ENCODE peak calls at places on chromosomes 5 and 9, in five cellular contexts. One of them, this sample, is unnamed.
A peak's percentile ranks its signal among the peaks of the same experiment; 100 is the strongest.

GRCh38 chr9:89743216-89743575 is 138.4 kb downstream of the GADD45G start:
- DNase-seq in WERI-Rb-1: no peak
- DNase-seq in heart right ventricle: no peak
- DNase-seq in MM.1S: peak; percentile 90
- DNase-seq in lung: no peak
- DNase-seq in this sample: no peak

GRCh38 chr5:27191786-27192505 is 153.6 kb upstream of the CDH9 start:
- DNase-seq in WERI-Rb-1: no peak
- DNase-seq in heart right ventricle: no peak
- DNase-seq in MM.1S: no peak
- DNase-seq in lung: no peak
- DNase-seq in this sample: no peak

GRCh38 chr5:71877511-71877910 is 158.4 kb downstream of the CARTPT start:
- DNase-seq in WERI-Rb-1: no peak
- DNase-seq in heart right ventricle: no peak
- DNase-seq in MM.1S: no peak
- DNase-seq in lung: no peak
- DNase-seq in this sample: no peak

GRCh38 chr5:141617128-141617527 is 1.7 kb downstream of the DIAPH1 start:
- DNase-seq in WERI-Rb-1: no peak
- DNase-seq in heart right ventricle: no peak
- DNase-seq in MM.1S: no peak
- DNase-seq in lung: no peak
- DNase-seq in this sample: no peak

GRCh38 chr5:176881816-176882565 is 17.2 kb downstream of the HK3 start:
- DNase-seq in WERI-Rb-1: no peak
- DNase-seq in heart right ventricle: no peak
- DNase-seq in MM.1S: no peak
- DNase-seq in lung: no peak
- DNase-seq in this sample: no peak

GRCh38 chr5:146893991-146894390 is 15.4 kb upstream of the PPP2R2B start:
- DNase-seq in WERI-Rb-1: no peak
- DNase-seq in heart right ventricle: no peak
- DNase-seq in MM.1S: no peak
- DNase-seq in lung: no peak
- DNase-seq in this sample: no peak

GRCh38 chr9:89899476-89900047 is 294.8 kb downstream of the GADD45G start:
- DNase-seq in WERI-Rb-1: no peak
- DNase-seq in heart right ventricle: no peak
- DNase-seq in MM.1S: no peak
- DNase-seq in lung: no peak
- DNase-seq in this sample: no peak

GRCh38 chr9:121369595-121370265 is at the start of gene STOM:
- DNase-seq in WERI-Rb-1: no peak
- DNase-seq in heart right ventricle: peak; percentile 93
- DNase-seq in MM.1S: peak; percentile 42
- DNase-seq in lung: peak; percentile 86
- DNase-seq in this sample: peak; percentile 56

GRCh38 chr9:100515578-100516494 is 42.9 kb downstream of the TMEFF1 start:
- DNase-seq in WERI-Rb-1: no peak
- DNase-seq in heart right ventricle: no peak
- DNase-seq in MM.1S: peak; percentile 38
- DNase-seq in lung: no peak
- DNase-seq in this sample: no peak

GRCh38 chr9:35792826-35793225 is 1.4 kb downstream of the NPR2 start:
- DNase-seq in WERI-Rb-1: no peak
- DNase-seq in heart right ventricle: no peak
- DNase-seq in MM.1S: no peak
- DNase-seq in lung: no peak
- DNase-seq in this sample: no peak

GRCh38 chr9:35790385-35791291 is 753 bp upstream of the NPR2 start:
- DNase-seq in WERI-Rb-1: peak; percentile 88
- DNase-seq in heart right ventricle: peak; percentile 83
- DNase-seq in MM.1S: peak; percentile 66
- DNase-seq in lung: peak; percentile 74
- DNase-seq in this sample: peak; percentile 21

GRCh38 chr9:35791321-35791921 is at the start of gene NPR2:
- DNase-seq in WERI-Rb-1: no peak
- DNase-seq in heart right ventricle: peak; percentile 30
- DNase-seq in MM.1S: no peak
- DNase-seq in lung: no peak
- DNase-seq in this sample: no peak

GRCh38 chr9:35793461-35793860 is 2.1 kb downstream of the NPR2 start:
- DNase-seq in WERI-Rb-1: peak; percentile 70
- DNase-seq in heart right ventricle: no peak
- DNase-seq in MM.1S: no peak
- DNase-seq in lung: no peak
- DNase-seq in this sample: no peak

DNA sequence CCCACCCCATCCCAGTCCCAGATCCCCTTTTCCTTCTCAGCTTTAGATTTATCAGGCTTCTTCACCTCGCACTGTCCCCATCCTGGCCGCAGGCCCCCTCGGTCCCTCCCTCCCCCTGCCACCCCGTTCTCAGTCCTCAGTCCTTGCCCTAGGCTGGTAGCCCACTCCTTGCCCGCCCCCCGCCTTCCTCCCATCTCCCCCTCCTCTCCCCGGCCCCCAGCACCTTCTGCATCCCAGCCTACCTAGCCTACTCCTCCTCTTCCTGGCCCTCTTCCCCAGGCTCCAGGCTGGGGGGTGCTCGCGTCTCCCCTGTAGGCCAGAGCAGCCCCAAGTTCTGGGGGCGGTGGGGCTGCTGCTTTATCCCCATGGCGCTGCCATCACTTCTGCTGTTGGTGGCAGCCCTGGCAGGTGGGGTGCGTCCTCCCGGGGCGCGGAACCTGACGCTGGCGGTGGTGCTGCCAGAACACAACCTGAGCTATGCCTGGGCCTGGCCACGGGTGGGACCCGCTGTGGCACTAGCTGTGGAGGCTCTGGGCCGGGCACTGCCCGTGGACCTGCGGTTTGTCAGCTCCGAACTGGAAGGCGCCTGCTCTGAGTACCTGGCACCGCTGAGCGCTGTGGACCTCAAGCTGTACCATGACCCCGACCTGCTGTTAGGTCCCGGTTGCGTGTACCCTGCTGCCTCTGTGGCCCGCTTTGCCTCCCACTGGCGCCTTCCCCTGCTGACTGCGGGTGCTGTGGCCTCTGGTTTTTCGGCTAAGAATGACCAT is 838 bp downstream of the NPR2 start:
- DNase-seq in WERI-Rb-1: no peak
- DNase-seq in heart right ventricle: no peak
- DNase-seq in MM.1S: no peak
- DNase-seq in lung: no peak
- DNase-seq in this sample: no peak
- H3K27ac ChIP-seq in WERI-Rb-1: peak overlapping the region; percentile 24
- H3K27ac ChIP-seq in heart right ventricle: peak overlapping the region; percentile 90
- H3K27ac ChIP-seq in MM.1S: no peak overlapping the region
- H3K27ac ChIP-seq in lung: no peak overlapping the region
- H3K27ac ChIP-seq in this sample: no peak overlapping the region

GRCh38 chr5:151565971-151566370 is 25.2 kb downstream of the FAT2 start:
- DNase-seq in WERI-Rb-1: no peak
- DNase-seq in heart right ventricle: no peak
- DNase-seq in MM.1S: no peak
- DNase-seq in lung: no peak
- DNase-seq in this sample: no peak
- H3K27me3 ChIP-seq in WERI-Rb-1: peaks cover 12% of the 10 kb centered on the region
- H3K27me3 ChIP-seq in heart right ventricle: no peaks in the 10 kb centered on the region
- H3K27me3 ChIP-seq in MM.1S: no peaks in the 10 kb centered on the region
- H3K27me3 ChIP-seq in lung: no peaks in the 10 kb centered on the region
- H3K27me3 ChIP-seq in this sample: no peaks in the 10 kb centered on the region

GRCh38 chr5:149143470-149143869 is 2.2 kb downstream of the ABLIM3 start:
- DNase-seq in WERI-Rb-1: no peak
- DNase-seq in heart right ventricle: peak; percentile 50
- DNase-seq in MM.1S: no peak
- DNase-seq in lung: no peak
- DNase-seq in this sample: no peak
- H3K4me3 ChIP-seq in WERI-Rb-1: no peak overlapping the region
- H3K4me3 ChIP-seq in heart right ventricle: peak overlapping the region; percentile 81
- H3K4me3 ChIP-seq in MM.1S: no peak overlapping the region
- H3K4me3 ChIP-seq in lung: no peak overlapping the region
- H3K4me3 ChIP-seq in this sample: no peak overlapping the region

GRCh38 chr9:94936411-94936810 is 209.9 kb downstream of the AOPEP start:
- DNase-seq in WERI-Rb-1: no peak
- DNase-seq in heart right ventricle: no peak
- DNase-seq in MM.1S: no peak
- DNase-seq in lung: no peak
- DNase-seq in this sample: no peak
- H3K27ac ChIP-seq in WERI-Rb-1: no peak overlapping the region
- H3K27ac ChIP-seq in heart right ventricle: no peak overlapping the region
- H3K27ac ChIP-seq in MM.1S: no peak overlapping the region
- H3K27ac ChIP-seq in lung: no peak overlapping the region
- H3K27ac ChIP-seq in this sample: no peak overlapping the region

GRCh38 chr9:86941196-86941595 is 6.1 kb downstream of the GAS1 start:
- DNase-seq in WERI-Rb-1: no peak
- DNase-seq in heart right ventricle: no peak
- DNase-seq in MM.1S: no peak
- DNase-seq in lung: no peak
- DNase-seq in this sample: no peak
- H3K27me3 ChIP-seq in WERI-Rb-1: peaks cover 70% of the 10 kb centered on the region
- H3K27me3 ChIP-seq in heart right ventricle: no peaks in the 10 kb centered on the region
- H3K27me3 ChIP-seq in MM.1S: no peaks in the 10 kb centered on the region
- H3K27me3 ChIP-seq in lung: no peaks in the 10 kb centered on the region
- H3K27me3 ChIP-seq in this sample: peaks cover 26% of the 10 kb centered on the region

DNA sequence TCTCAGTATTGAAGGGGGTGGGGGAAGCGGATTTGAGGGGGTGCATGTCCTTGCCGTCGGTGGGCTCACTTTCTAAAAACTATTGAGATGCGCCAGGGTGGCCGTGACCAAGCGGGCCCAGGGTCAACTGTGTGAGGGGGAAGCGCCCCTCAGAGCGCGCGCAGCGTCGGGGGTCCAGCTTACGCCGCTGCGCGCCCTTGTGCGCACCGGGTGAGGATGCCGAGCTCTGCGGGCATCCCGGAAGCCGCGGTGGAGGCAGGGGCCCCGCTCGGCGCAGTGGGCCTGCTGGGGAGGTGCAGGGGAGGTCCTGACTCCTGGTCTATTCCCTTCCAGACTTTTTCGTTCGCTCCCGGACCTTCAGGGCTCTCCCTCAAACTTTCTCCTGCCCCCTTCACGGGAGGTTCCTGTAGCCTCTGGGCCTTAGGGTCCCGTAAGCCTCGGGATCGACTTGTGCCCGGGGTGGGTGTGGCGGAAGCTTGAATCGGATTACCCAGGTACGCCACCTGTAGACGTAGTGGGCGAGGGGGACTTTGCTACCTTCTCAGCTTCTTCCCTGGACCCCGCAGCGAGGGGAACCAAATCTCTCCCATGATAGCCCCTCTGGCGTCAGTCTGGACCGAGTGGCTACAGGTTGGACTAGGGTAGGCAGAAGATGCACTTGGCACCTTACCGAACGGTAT is 2.5 kb upstream of the PRDM6 start:
- DNase-seq in WERI-Rb-1: no peak
- DNase-seq in heart right ventricle: no peak
- DNase-seq in MM.1S: no peak
- DNase-seq in lung: no peak
- DNase-seq in this sample: no peak
- H3K4me3 ChIP-seq in WERI-Rb-1: no peak overlapping the region
- H3K4me3 ChIP-seq in heart right ventricle: no peak overlapping the region
- H3K4me3 ChIP-seq in MM.1S: no peak overlapping the region
- H3K4me3 ChIP-seq in lung: no peak overlapping the region
- H3K4me3 ChIP-seq in this sample: no peak overlapping the region

GRCh38 chr5:151064916-151065499 is 15.8 kb downstream of the TNIP1 start:
- DNase-seq in WERI-Rb-1: no peak
- DNase-seq in heart right ventricle: no peak
- DNase-seq in MM.1S: no peak
- DNase-seq in lung: no peak
- DNase-seq in this sample: no peak

GRCh38 chr5:151063590-151063989 is 17.2 kb downstream of the TNIP1 start:
- DNase-seq in WERI-Rb-1: no peak
- DNase-seq in heart right ventricle: no peak
- DNase-seq in MM.1S: no peak
- DNase-seq in lung: no peak
- DNase-seq in this sample: no peak

GRCh38 chr5:151067632-151068031 is 13.2 kb downstream of the TNIP1 start:
- DNase-seq in WERI-Rb-1: no peak
- DNase-seq in heart right ventricle: no peak
- DNase-seq in MM.1S: no peak
- DNase-seq in lung: no peak
- DNase-seq in this sample: no peak

GRCh38 chr5:151066920-151067319 is 13.9 kb downstream of the TNIP1 start:
- DNase-seq in WERI-Rb-1: no peak
- DNase-seq in heart right ventricle: no peak
- DNase-seq in MM.1S: no peak
- DNase-seq in lung: no peak
- DNase-seq in this sample: no peak

DNA sequence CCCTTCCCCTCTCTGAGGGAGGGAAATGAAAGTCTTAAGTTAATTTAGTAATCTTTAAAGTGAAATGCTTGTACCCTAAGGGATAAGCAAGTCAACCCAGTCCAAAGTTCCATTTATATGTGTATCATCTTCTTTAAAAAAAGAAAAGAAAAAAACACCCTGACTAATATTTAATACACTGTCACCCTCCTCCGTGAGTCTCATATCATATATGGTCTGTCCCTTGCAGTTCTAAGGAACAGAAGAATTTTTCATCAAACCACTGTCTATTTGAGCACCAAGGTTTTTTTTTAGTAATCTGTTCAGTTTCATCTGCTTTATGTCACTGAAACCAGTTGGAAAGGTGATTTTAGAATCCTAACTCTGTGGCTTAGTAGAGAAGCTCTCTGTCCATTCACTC is 15.2 kb downstream of the TNIP1 start:
- DNase-seq in WERI-Rb-1: no peak
- DNase-seq in heart right ventricle: no peak
- DNase-seq in MM.1S: no peak
- DNase-seq in lung: no peak
- DNase-seq in this sample: no peak
- H3K27ac ChIP-seq in WERI-Rb-1: no peak overlapping the region
- H3K27ac ChIP-seq in heart right ventricle: no peak overlapping the region
- H3K27ac ChIP-seq in MM.1S: peak overlapping the region; percentile 45
- H3K27ac ChIP-seq in lung: no peak overlapping the region
- H3K27ac ChIP-seq in this sample: no peak overlapping the region

This sample was measured in effector memory CD4-positive, alpha-beta T cell.